ENCODE peak calls at places on chromosome 9, in seven cellular contexts. E is mucosa of descending colon; J is EH; D is stimulated activated CD4-positive, alpha-beta T cell treated with anti-CD3 and anti-CD28 coated beads, Interleukin-12 subunit alpha, Interleukin-12 subunit beta, amount 100 ng/mL, for 4 hours; X is GM12891; F is cardiac septum; T is AG08395. Y is an unnamed sample.

GRCh38 chr9:109968702-109969450 is 188.9 kb downstream of the PALM2AKAP2 start:
- DNase-seq in F (no peak), T (no peak), X (no peak), J (peak; percentile 28), E (no peak), D (no peak), Y (no peak)

GRCh38 chr9:71762900-71763653 is 5.2 kb downstream of the CEMIP2 start:
- DNase-seq in J (peak; percentile 93), F (no peak), D (no peak), E (no peak), T (peak; percentile 64), X (no peak), Y (no peak)

GRCh38 chr9:127445851-127446719 is 5.1 kb downstream of the RPL12 start:
- DNase-seq in D (peak; percentile 15), E (no peak), J (peak; percentile 22), X (no peak), F (no peak), T (no peak), Y (no peak)

GRCh38 chr9:6229604-6230003 is 14.0 kb downstream of the IL33 start:
- DNase-seq in X (no peak), J (no peak), F (no peak), T (no peak), D (no peak), E (peak; percentile 21), Y (no peak)

GRCh38 chr9:133261103-133261752 is 13.8 kb downstream of the ABO start:
- DNase-seq in T (no peak), E (peak; percentile 1), X (no peak), D (no peak), F (no peak), J (no peak), Y (no peak)

GRCh38 chr9:121851641-121852091 is 200.2 kb downstream of the DAB2IP start:
- DNase-seq in T (no peak), E (no peak), F (peak; percentile 65), D (no peak), J (no peak), X (no peak), Y (no peak)

GRCh38 chr9:34992376-34992951 is 2.9 kb downstream of the DNAJB5 start:
- DNase-seq in J (peak; percentile 92), E (no peak), X (no peak), T (peak; percentile 72), F (peak; percentile 86), D (peak; percentile 67), Y (peak; percentile 17)

GRCh38 chr9:72945391-72945790 is 7.5 kb downstream of the ALDH1A1 start:
- DNase-seq in D (no peak), E (no peak), F (no peak), T (no peak), X (no peak), J (no peak), Y (no peak)

GRCh38 chr9:27118916-27119315 is 9.9 kb downstream of the TEK start:
- DNase-seq in J (peak; percentile 73), T (peak; percentile 14), E (no peak), D (no peak), F (no peak), X (no peak), Y (no peak)

GRCh38 chr9:132404228-132404881 is 2.3 kb downstream of the TTF1 start:
- DNase-seq in E (no peak), D (no peak), F (no peak), X (no peak), J (no peak), T (no peak), Y (no peak)

GRCh38 chr9:13904311-13904710 is 409.6 kb downstream of the NFIB start:
- DNase-seq in E (no peak), X (no peak), D (no peak), J (no peak), T (no peak), F (no peak), Y (no peak)

Y was measured in midbrain.